ENCODE peak calls at places on chromosomes 6 and 20, in six cellular contexts. E, G, H, S, V and Y are unnamed samples.

GRCh38 chr6:44179072-44179536 is 20.5 kb downstream of the CAPN11 start:
- DNase-seq in E (no peak), G (no peak), H (no peak), S (no peak), V (no peak), Y (no peak)

GRCh38 chr6:151805286-151805840 is 2.1 kb upstream of the ESR1 start:
- DNase-seq in E (no peak), G (no peak), H (no peak), S (peak; percentile 34), V (peak; percentile 23), Y (no peak)

GRCh38 chr6:134720353-134721094 is 229.4 kb downstream of the ALDH8A1 start:
- DNase-seq in E (no peak), G (no peak), H (no peak), S (no peak), V (no peak), Y (no peak)

GRCh38 chr6:107304421-107305025 is 154.8 kb downstream of the PDSS2 start:
- DNase-seq in E (no peak), G (no peak), H (no peak), S (no peak), V (no peak), Y (no peak)

GRCh38 chr6:139392834-139393233 is 18.4 kb upstream of the CITED2 start:
- DNase-seq in E (no peak), G (no peak), H (no peak), S (no peak), V (no peak), Y (no peak)

GRCh38 chr6:161227004-161227950 is 46.6 kb downstream of the AGPAT4 start:
- DNase-seq in E (no peak), G (no peak), H (no peak), S (no peak), V (no peak), Y (no peak)

GRCh38 chr6:152299336-152299735 is 337.8 kb downstream of the SYNE1 start:
- DNase-seq in E (no peak), G (no peak), H (no peak), S (no peak), V (no peak), Y (no peak)

GRCh38 chr6:31663087-31663960 is 1.5 kb downstream of the GPANK1 start:
- DNase-seq in E (no peak), G (no peak), H (no peak), S (no peak), V (peak; percentile 36), Y (no peak)

GRCh38 chr6:7138921-7139358 is 31.2 kb downstream of the RREB1 start:
- DNase-seq in E (no peak), G (no peak), H (no peak), S (no peak), V (no peak), Y (peak; percentile 58)

GRCh38 chr6:13761361-13762036 is 49.9 kb upstream of the RANBP9 start:
- DNase-seq in E (no peak), G (no peak), H (no peak), S (peak; percentile 41), V (peak; percentile 12), Y (no peak)

GRCh38 chr20:3902446-3902845 is 13.3 kb downstream of the PANK2 start:
- DNase-seq in E (no peak), G (no peak), H (no peak), S (no peak), V (no peak), Y (no peak)

GRCh38 chr20:55140631-55141030 is 665.2 kb downstream of the DOK5 start:
- DNase-seq in E (no peak), G (no peak), H (no peak), S (no peak), V (no peak), Y (no peak)

GRCh38 chr20:22904411-22904810 is 130.7 kb upstream of the SSTR4 start:
- DNase-seq in E (no peak), G (no peak), H (no peak), S (no peak), V (no peak), Y (no peak)

GRCh38 chr6:82144852-82145332 is 102.7 kb downstream of the IBTK start:
- DNase-seq in E (peak; percentile 33), G (no peak), H (no peak), S (peak; percentile 92), V (peak; percentile 65), Y (peak; percentile 78)

GRCh38 chr6:54519161-54519560 is 210.9 kb downstream of the TINAG start:
- DNase-seq in E (no peak), G (no peak), H (no peak), S (no peak), V (no peak), Y (no peak)

GRCh38 chr6:22614541-22614940 is 45.2 kb downstream of the HDGFL1 start:
- DNase-seq in E (no peak), G (no peak), H (no peak), S (peak; percentile 51), V (no peak), Y (no peak)

GRCh38 chr20:29301624-29302259 is 1955.7 kb upstream of the DEFB115 start:
- DNase-seq in E (no peak), G (no peak), H (no peak), S (no peak), V (no peak), Y (no peak)

GRCh38 chr20:63624486-63624885 is 2.4 kb downstream of the GMEB2 start:
- DNase-seq in E (no peak), G (no peak), H (no peak), S (no peak), V (no peak), Y (peak; percentile 46)

GRCh38 chr6:136859430-136859829 is 37.0 kb downstream of the PEX7 start:
- DNase-seq in E (no peak), G (no peak), H (no peak), S (no peak), V (no peak), Y (no peak)

GRCh38 chr20:20711413-20711812 is 1.0 kb downstream of the RALGAPA2 start:
- DNase-seq in E (no peak), G (no peak), H (no peak), S (no peak), V (no peak), Y (peak; percentile 42)

GRCh38 chr20:2822073-2822472 is 5.9 kb downstream of the TMEM239 start:
- DNase-seq in E (no peak), G (peak; percentile 56), H (no peak), S (no peak), V (no peak), Y (no peak)

GRCh38 chr20:36541227-36542018 is at the start of gene MYL9:
- DNase-seq in E (peak; percentile 39), G (no peak), H (no peak), S (peak; percentile 65), V (peak; percentile 95), Y (peak; percentile 90)

GRCh38 chr20:31517373-31517772 is 3.1 kb downstream of the HM13 start:
- DNase-seq in E (no peak), G (no peak), H (no peak), S (peak; percentile 64), V (peak; percentile 74), Y (peak; percentile 71)

GRCh38 chr20:48912065-48912464 is 9.4 kb upstream of the ARFGEF2 start:
- DNase-seq in E (no peak), G (no peak), H (no peak), S (no peak), V (no peak), Y (no peak)

GRCh38 chr20:64057628-64058498 is 5.1 kb upstream of the TCEA2 start:
- DNase-seq in E (no peak), G (peak; percentile 69), H (peak; percentile 73), S (no peak), V (peak; percentile 85), Y (peak; percentile 87)

GRCh38 chr6:109894181-109894580 is 83.9 kb upstream of the GPR6 start:
- DNase-seq in E (no peak), G (no peak), H (no peak), S (no peak), V (no peak), Y (no peak)

GRCh38 chr6:45423111-45423900 is 45.6 kb upstream of the SUPT3H start:
- DNase-seq in E (no peak), G (no peak), H (peak; percentile 34), S (no peak), V (peak; percentile 53), Y (peak; percentile 28)

GRCh38 chr6:19268117-19268516 is 569.1 kb upstream of the ID4 start:
- DNase-seq in E (no peak), G (no peak), H (no peak), S (no peak), V (no peak), Y (peak; percentile 21)

GRCh38 chr6:17490724-17491123 is 97.3 kb downstream of the CAP2 start:
- DNase-seq in E (no peak), G (no peak), H (no peak), S (no peak), V (no peak), Y (no peak)

GRCh38 chr6:9566096-9566495 is 848.8 kb downstream of the TFAP2A start:
- DNase-seq in E (no peak), G (no peak), H (no peak), S (no peak), V (no peak), Y (no peak)

GRCh38 chr20:13008761-13009681 is at the start of gene SPTLC3:
- DNase-seq in E (no peak), G (no peak), H (no peak), S (peak; percentile 49), V (no peak), Y (peak; percentile 77)

GRCh38 chr6:130537447-130537846 is 171.6 kb downstream of the TMEM200A start:
- DNase-seq in E (no peak), G (no peak), H (no peak), S (no peak), V (no peak), Y (no peak)

GRCh38 chr20:13684566-13685222 is 46.0 kb upstream of the TASP1 start:
- DNase-seq in E (no peak), G (no peak), H (no peak), S (no peak), V (no peak), Y (no peak)

GRCh38 chr20:62004614-62005013 is 61.1 kb downstream of the TAF4 start:
- DNase-seq in E (no peak), G (no peak), H (no peak), S (no peak), V (no peak), Y (no peak)

GRCh38 chr6:109722564-109723254 is 31.6 kb downstream of the FIG4 start:
- DNase-seq in E (no peak), G (no peak), H (no peak), S (no peak), V (no peak), Y (no peak)

GRCh38 chr20:20413801-20414200 is 45.9 kb downstream of the INSM1 start:
- DNase-seq in E (no peak), G (no peak), H (no peak), S (no peak), V (no peak), Y (no peak)

GRCh38 chr6:140663772-140664171 is 1289.3 kb upstream of the CITED2 start:
- DNase-seq in E (no peak), G (no peak), H (no peak), S (no peak), V (no peak), Y (no peak)

GRCh38 chr20:34987288-34988175 is 31.9 kb downstream of the MYH7B start:
- DNase-seq in E (no peak), G (no peak), H (no peak), S (no peak), V (no peak), Y (no peak)

GRCh38 chr6:18280084-18280483 is 15.8 kb upstream of the DEK start:
- DNase-seq in E (no peak), G (no peak), H (no peak), S (no peak), V (no peak), Y (no peak)

GRCh38 chr20:16801919-16802651 is 53.9 kb downstream of the OTOR start:
- DNase-seq in E (peak; percentile 16), G (peak; percentile 13), H (peak; percentile 38), S (peak; percentile 28), V (peak; percentile 29), Y (peak; percentile 80)